ENCODE peak calls at places on chromosomes 11 and 22, in six cellular contexts. K, J, R, B, V and A are unnamed samples.

GRCh38 chr11:57597461-57597892 is at the start of gene SERPING1:
- DNase-seq in K (peak; percentile 91), J (peak; percentile 61), R (peak; percentile 91), B (no peak), V (no peak), A (peak; percentile 63)

GRCh38 chr11:90757851-90758494 is 535.1 kb upstream of the CHORDC1 start:
- DNase-seq in K (no peak), J (no peak), R (no peak), B (no peak), V (no peak), A (no peak)

GRCh38 chr11:83865636-83866461 is 579.7 kb upstream of the CCDC90B start:
- DNase-seq in K (no peak), J (no peak), R (no peak), B (no peak), V (no peak), A (no peak)

GRCh38 chr11:33773399-33774355 is 643 bp downstream of the FBXO3 start:
- DNase-seq in K (peak; percentile 21), J (no peak), R (peak; percentile 66), B (no peak), V (peak; percentile 70), A (peak; percentile 29)

GRCh38 chr22:32534252-32535215 is 59.9 kb downstream of the FBXO7 start:
- DNase-seq in K (no peak), J (peak; percentile 49), R (peak; percentile 69), B (no peak), V (no peak), A (peak; percentile 45)

GRCh38 chr11:34904421-34904950 is 11.7 kb downstream of the APIP start:
- DNase-seq in K (no peak), J (peak; percentile 46), R (no peak), B (no peak), V (no peak), A (no peak)

GRCh38 chr22:25027552-25027951 is 75.0 kb downstream of the KIAA1671 start:
- DNase-seq in K (no peak), J (no peak), R (no peak), B (no peak), V (no peak), A (no peak)

GRCh38 chr22:45868586-45869443 is 108.1 kb downstream of the WNT7B start:
- DNase-seq in K (no peak), J (no peak), R (peak; percentile 53), B (peak; percentile 35), V (no peak), A (no peak)

GRCh38 chr11:127000291-127000968 is at the start of gene KIRREL3:
- DNase-seq in K (no peak), J (no peak), R (no peak), B (no peak), V (no peak), A (no peak)

GRCh38 chr11:69293819-69294505 is at the start of gene MYEOV:
- DNase-seq in K (no peak), J (no peak), R (no peak), B (no peak), V (no peak), A (peak; percentile 82)

GRCh38 chr11:77375114-77375513 is 73.6 kb upstream of the GDPD4 start:
- DNase-seq in K (no peak), J (no peak), R (no peak), B (no peak), V (no peak), A (no peak)

GRCh38 chr11:125289419-125290088 is 125.0 kb downstream of the PKNOX2 start:
- DNase-seq in K (no peak), J (no peak), R (no peak), B (no peak), V (no peak), A (no peak)

GRCh38 chr11:106495046-106495445 is 417.6 kb downstream of the AASDHPPT start:
- DNase-seq in K (no peak), J (no peak), R (no peak), B (no peak), V (no peak), A (no peak)

GRCh38 chr11:17604913-17605230 is 57.8 kb downstream of the OTOG start:
- DNase-seq in K (no peak), J (no peak), R (no peak), B (no peak), V (no peak), A (no peak)

GRCh38 chr11:122099345-122100045 is 16.5 kb downstream of the BLID start:
- DNase-seq in K (no peak), J (no peak), R (no peak), B (no peak), V (no peak), A (no peak)

GRCh38 chr11:88359529-88359928 is 22.0 kb upstream of the CTSC start:
- DNase-seq in K (no peak), J (no peak), R (no peak), B (no peak), V (no peak), A (no peak)

GRCh38 chr11:31702966-31703365 is 108.2 kb downstream of the PAX6 start:
- DNase-seq in K (no peak), J (no peak), R (no peak), B (no peak), V (no peak), A (no peak)

GRCh38 chr11:62605902-62606301 is 4.2 kb upstream of the MTA2 start:
- DNase-seq in K (no peak), J (no peak), R (no peak), B (no peak), V (no peak), A (no peak)

GRCh38 chr11:47516984-47517853 is 35.7 kb downstream of the CELF1 start:
- DNase-seq in K (no peak), J (no peak), R (no peak), B (no peak), V (no peak), A (no peak)

GRCh38 chr22:22022255-22022840 is 39.8 kb upstream of the TOP3B start:
- DNase-seq in K (no peak), J (no peak), R (no peak), B (no peak), V (no peak), A (no peak)

GRCh38 chr11:33376331-33377099 is 119.3 kb downstream of the HIPK3 start:
- DNase-seq in K (no peak), J (no peak), R (no peak), B (no peak), V (no peak), A (no peak)

GRCh38 chr22:36528336-36528735 is 630 bp downstream of the EIF3D start:
- DNase-seq in K (no peak), J (no peak), R (no peak), B (no peak), V (no peak), A (no peak)

GRCh38 chr11:1368966-1369365 is 20.8 kb upstream of the BRSK2 start:
- DNase-seq in K (no peak), J (no peak), R (no peak), B (no peak), V (no peak), A (no peak)

GRCh38 chr11:105142167-105142566 is 2.6 kb upstream of the CARD18 start:
- DNase-seq in K (no peak), J (no peak), R (no peak), B (no peak), V (no peak), A (no peak)

GRCh38 chr22:32354360-32355351 is 3.0 kb upstream of the RFPL3 start:
- DNase-seq in K (no peak), J (no peak), R (no peak), B (peak; percentile 36), V (no peak), A (no peak)

GRCh38 chr11:134224710-134225662 is 515 bp downstream of the VPS26B start:
- DNase-seq in K (peak; percentile 61), J (peak; percentile 46), R (peak; percentile 79), B (peak; percentile 44), V (peak; percentile 45), A (peak; percentile 72)

GRCh38 chr11:75526192-75526541 is 426 bp upstream of the GDPD5 start:
- DNase-seq in K (no peak), J (no peak), R (no peak), B (no peak), V (no peak), A (no peak)

GRCh38 chr22:37607912-37608476 is 640 bp upstream of the GGA1 start:
- DNase-seq in K (no peak), J (no peak), R (no peak), B (no peak), V (no peak), A (peak; percentile 49)

GRCh38 chr11:26841818-26842457 is 120.1 kb upstream of the SLC5A12 start:
- DNase-seq in K (no peak), J (no peak), R (no peak), B (no peak), V (no peak), A (no peak)
- H3K4me1 ChIP-seq in K (peaks cover 26% of the 10 kb centered on the region), J (no peaks in the 10 kb centered on the region), R (peaks cover 40% of the 10 kb centered on the region), B (no peaks in the 10 kb centered on the region), V (no peaks in the 10 kb centered on the region), A (no peaks in the 10 kb centered on the region)

DNA sequence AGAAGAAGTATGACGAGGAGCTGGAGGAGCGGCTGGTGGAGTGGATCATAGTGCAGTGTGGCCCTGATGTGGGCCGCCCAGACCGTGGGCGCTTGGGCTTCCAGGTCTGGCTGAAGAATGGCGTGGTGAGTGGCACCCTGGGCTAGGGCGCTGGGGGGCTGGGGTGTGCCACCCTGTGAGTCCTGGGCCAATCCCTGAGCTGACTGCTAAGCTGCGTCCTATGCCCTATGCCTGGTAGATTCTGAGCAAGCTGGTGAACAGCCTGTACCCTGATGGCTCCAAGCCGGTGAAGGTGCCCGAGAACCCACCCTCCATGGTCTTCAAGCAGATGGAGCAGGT is 3.9 kb downstream of the TAGLN start:
- DNase-seq in K (no peak), J (no peak), R (no peak), B (no peak), V (no peak), A (peak; percentile 43)
- H3K4me3 ChIP-seq in K (peak overlapping the region; percentile 96), J (no peak overlapping the region), R (peak overlapping the region; percentile 59), B (no peak overlapping the region), V (no peak overlapping the region), A (no peak overlapping the region)

GRCh38 chr11:123194308-123195181 is 503 bp downstream of the CLMP start:
- DNase-seq in K (no peak), J (no peak), R (peak; percentile 80), B (peak; percentile 45), V (no peak), A (no peak)
- H3K4me1 ChIP-seq in K (peaks cover 18% of the 10 kb centered on the region), J (peaks cover 18% of the 10 kb centered on the region), R (peaks cover 50% of the 10 kb centered on the region), B (peaks cover 24% of the 10 kb centered on the region), V (peaks cover 18% of the 10 kb centered on the region), A (peaks cover 5% of the 10 kb centered on the region)

GRCh38 chr22:20267441-20268288 is 453 bp downstream of the RTN4R start:
- DNase-seq in K (no peak), J (peak; percentile 38), R (no peak), B (no peak), V (no peak), A (no peak)

GRCh38 chr22:20271114-20271994 is 3.2 kb upstream of the RTN4R start:
- DNase-seq in K (no peak), J (peak; percentile 44), R (no peak), B (no peak), V (no peak), A (no peak)

GRCh38 chr22:20268289-20268349 is at the start of gene RTN4R:
- DNase-seq in K (no peak), J (no peak), R (no peak), B (no peak), V (no peak), A (no peak)

GRCh38 chr22:20264614-20265452 is 3.3 kb downstream of the RTN4R start:
- DNase-seq in K (no peak), J (peak; percentile 72), R (no peak), B (no peak), V (no peak), A (no peak)

GRCh38 chr22:20268350-20269012 is 363 bp upstream of the RTN4R start:
- DNase-seq in K (no peak), J (peak; percentile 75), R (no peak), B (no peak), V (peak; percentile 39), A (peak; percentile 64)
- H3K4me3 ChIP-seq in K (no peak overlapping the region), J (no peak overlapping the region), R (peak overlapping the region; percentile 41), B (no peak overlapping the region), V (no peak overlapping the region), A (no peak overlapping the region)